ENCODE peak calls at places on chromosomes 12 and 14, in six cellular contexts. O is fibroblast of lung, Y is tibial artery, D is upper lobe of right lung, B is uterus, H is heart left ventricle. M is an unnamed sample.

GRCh38 chr14:94114589-94115067 is 4.1 kb downstream of the IFI27 start:
- DNase-seq in O (no peak), H (no peak), Y (peak), B (no peak), D (no peak), M (no peak)

GRCh38 chr14:38254565-38255407 is 1.1 kb downstream of the CLEC14A start:
- DNase-seq in H (no peak), D (no peak), B (no peak), Y (no peak), O (peak), M (no peak)

GRCh38 chr14:95143813-95144620 is 13.3 kb downstream of the DICER1 start:
- DNase-seq in B (no peak), H (no peak), Y (no peak), O (no peak), D (no peak), M (no peak)

GRCh38 chr12:117053050-117053400 is 46.2 kb downstream of the TESC start:
- DNase-seq in B (no peak), H (no peak), D (no peak), Y (no peak), O (no peak), M (no peak)

GRCh38 chr12:542290-543113 is 82.8 kb downstream of the B4GALNT3 start:
- DNase-seq in H (peak), B (no peak), Y (no peak), O (no peak), D (no peak), M (no peak)

GRCh38 chr14:104203071-104203425 is 64.7 kb downstream of the KIF26A start:
- DNase-seq in Y (no peak), B (no peak), H (no peak), O (no peak), D (no peak), M (no peak)

GRCh38 chr14:79708991-79709390 is 502.3 kb downstream of the DIO2 start:
- DNase-seq in D (no peak), H (no peak), Y (no peak), B (no peak), O (peak), M (no peak)

GRCh38 chr12:94832105-94832504 is 171.4 kb downstream of the NDUFA12 start:
- DNase-seq in H (no peak), O (no peak), B (no peak), D (no peak), Y (no peak), M (no peak)

GRCh38 chr14:22837059-22837749 is 819 bp downstream of the MMP14 start:
- DNase-seq in B (peak), Y (peak), D (peak), O (peak), H (peak), M (no peak)

GRCh38 chr12:117863004-117863709 is 105.6 kb downstream of the KSR2 start:
- DNase-seq in Y (no peak), O (peak), B (no peak), D (no peak), H (no peak), M (no peak)

GRCh38 chr14:100440207-100440631 is 117.1 kb downstream of the SLC25A47 start:
- DNase-seq in D (peak), Y (no peak), O (peak), H (peak), B (peak), M (peak)

GRCh38 chr14:51534623-51535022 is 117.1 kb upstream of the FRMD6 start:
- DNase-seq in D (no peak), B (no peak), Y (no peak), H (no peak), O (peak), M (no peak)

GRCh38 chr12:14893471-14894250 is 8.0 kb upstream of the MGP start:
- DNase-seq in H (no peak), O (peak), Y (no peak), B (no peak), D (no peak), M (no peak)

GRCh38 chr12:55930771-55931316 is at the start of gene DGKA:
- DNase-seq in Y (no peak), B (peak), D (no peak), H (no peak), O (peak), M (no peak)

GRCh38 chr12:116456683-116457082 is 102.5 kb upstream of the MAP1LC3B2 start:
- DNase-seq in O (no peak), D (no peak), B (peak), Y (peak), H (no peak), M (no peak)

GRCh38 chr12:13817131-13817530 is 164.3 kb downstream of the GRIN2B start:
- DNase-seq in O (no peak), D (no peak), B (no peak), H (no peak), Y (no peak), M (peak)

GRCh38 chr14:37594916-37595808 is at the start of the genes FOXA1 and TTC6:
- DNase-seq in O (peak), H (no peak), Y (no peak), D (peak), B (no peak), M (no peak)

DNA sequence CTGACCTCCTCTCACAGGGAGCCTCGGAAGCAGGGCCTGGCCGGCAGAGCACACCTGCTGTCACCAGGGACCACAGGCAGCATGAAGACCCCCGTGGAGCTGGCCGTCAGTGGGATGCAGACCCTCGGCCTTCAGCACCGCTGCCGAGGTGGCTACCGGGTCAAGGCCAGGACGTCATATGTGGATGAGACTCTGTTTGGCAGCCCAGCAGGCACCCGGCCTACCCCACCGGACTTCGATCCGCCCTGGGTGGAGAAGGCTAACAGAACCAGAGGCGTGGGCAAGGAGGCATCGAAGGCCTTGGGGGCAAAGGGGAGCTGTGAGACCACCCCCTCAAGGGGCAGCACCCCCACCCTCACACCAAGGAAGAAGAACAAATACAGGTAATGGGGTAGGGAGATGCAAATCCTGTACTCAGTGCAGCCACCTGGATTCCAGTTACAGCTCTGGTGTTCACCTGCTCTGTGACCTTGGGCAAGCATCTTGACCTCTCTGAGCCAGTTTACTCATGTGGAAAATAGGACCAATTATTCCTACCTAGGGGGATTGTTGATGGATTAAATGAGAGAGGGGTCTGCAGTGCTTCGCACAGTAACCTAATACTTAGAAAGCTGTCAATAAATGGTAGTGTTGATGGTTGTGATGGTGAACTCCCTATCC is 1.3 kb downstream of the RITA1 start:
- DNase-seq in O (no peak), Y (no peak), D (no peak), H (no peak), B (no peak), M (no peak)
- H3K27ac ChIP-seq in O (no peak), Y (peak), D (no peak), H (no peak), B (no peak), M (no peak)

GRCh38 chr12:6522193-6522592 is 12.1 kb upstream of the GAPDH start:
- DNase-seq in Y (no peak), B (no peak), D (no peak), O (no peak), H (no peak), M (no peak)
- H3K4me3 ChIP-seq in Y (no peak), B (no peak), D (no peak), O (no peak), H (no peak), M (no peak)

GRCh38 chr14:76773188-76773885 is 12.1 kb downstream of the VASH1 start:
- DNase-seq in Y (peak), D (peak), H (peak), B (peak), O (peak), M (peak)
- TF ChIP-seq CTCF in Y (no peak), D (no peak), H (no peak), B (no peak), O (peak), M (no peak)

DNA sequence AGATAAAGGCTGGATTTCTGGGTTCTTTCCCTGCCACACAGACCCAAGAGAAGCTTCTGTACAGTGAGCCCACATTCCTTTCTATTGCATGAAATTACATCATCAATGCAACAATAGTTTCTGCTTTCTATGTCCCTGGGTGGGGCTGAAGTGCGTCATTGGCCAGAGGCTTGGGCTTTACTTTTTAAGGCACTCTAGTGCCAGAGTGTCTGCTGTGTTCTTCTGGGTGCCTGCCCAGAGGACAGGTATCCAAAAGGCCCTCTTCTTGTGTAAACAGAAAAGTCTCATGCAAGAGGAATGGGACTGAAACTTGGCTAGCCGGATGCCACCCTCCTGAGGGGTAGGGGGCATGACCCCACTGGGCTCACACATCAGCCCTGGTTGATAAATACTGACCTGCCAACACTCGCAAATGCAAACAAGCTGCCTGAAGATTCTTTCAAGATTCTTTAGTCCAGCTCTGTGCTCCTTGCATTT is 5.9 kb downstream of the KRT86 start:
- DNase-seq in B (peak), D (peak), H (no peak), O (peak), Y (peak), M (peak)
- H3K27ac ChIP-seq in B (peak), D (peak), H (no peak), O (peak), Y (peak), M (peak)

GRCh38 chr12:6338955-6339761 is 2.7 kb downstream of the TNFRSF1A start:
- DNase-seq in H (no peak), Y (no peak), B (no peak), D (no peak), O (no peak), M (no peak)

GRCh38 chr12:6340745-6341438 is 984 bp downstream of the TNFRSF1A start:
- DNase-seq in D (no peak), Y (no peak), O (no peak), B (no peak), H (no peak), M (no peak)

GRCh38 chr12:6341439-6342139 is at the start of gene TNFRSF1A:
- DNase-seq in Y (peak), H (peak), O (peak), B (peak), D (peak), M (peak)

GRCh38 chr12:6343518-6343917 is 1.6 kb upstream of the TNFRSF1A start:
- DNase-seq in H (no peak), D (no peak), B (no peak), Y (no peak), O (no peak), M (no peak)

GRCh38 chr12:6342140-6342889 is 439 bp upstream of the TNFRSF1A start:
- DNase-seq in D (no peak), Y (no peak), H (no peak), O (no peak), B (no peak), M (no peak)
- H3K4me3 ChIP-seq in D (peak), Y (peak), H (peak), O (peak), B (peak), M (peak)

GRCh38 chr12:122988612-122989442 is 8.3 kb downstream of the ARL6IP4 start:
- DNase-seq in O (no peak), D (no peak), Y (no peak), H (peak), B (no peak), M (no peak)
- TF ChIP-seq CTCF in O (no peak), D (no peak), Y (no peak), H (no peak), B (no peak), M (no peak)